ENCODE peak calls at places on chromosomes 4 and X, in eight cellular contexts. H is breast epithelium, W is HepG2, F is prostate gland, U is Panc1, V is upper lobe of left lung, L is sigmoid colon, Z is endothelial cell of umbilical vein. P is an unnamed sample. For H3K9me3, the result is how much of the 10 kb centered on the place peaks cover.

GRCh38 chr4:133130171-133130570 is 18.9 kb upstream of the PCDH10 start:
- DNase-seq in H (no peak), W (no peak), F (no peak), U (no peak), V (no peak), L (no peak), Z (peak), P (no peak)

GRCh38 chr4:78704981-78705757 is 71.0 kb upstream of the BMP2K start:
- DNase-seq in H (no peak), W (peak), F (no peak), U (no peak), V (no peak), L (no peak), Z (no peak), P (no peak)

GRCh38 chr4:6541789-6542188 is 33.2 kb upstream of the MAN2B2 start:
- DNase-seq in H (no peak), W (no peak), F (no peak), U (no peak), V (no peak), L (no peak), Z (no peak), P (no peak)

GRCh38 chr4:83074086-83074704 is 39.2 kb downstream of the COPS4 start:
- DNase-seq in H (no peak), W (peak), F (peak), U (peak), V (no peak), L (no peak), Z (peak), P (no peak)

GRCh38 chrX:128634754-128635153 is 582.6 kb upstream of the ACTRT1 start:
- DNase-seq in H (no peak), W (no peak), F (peak), U (no peak), V (no peak), L (no peak), Z (no peak), P (no peak)

GRCh38 chr4:183139058-183139740 is 40.1 kb downstream of the WWC2 start:
- DNase-seq in H (no peak), W (no peak), F (no peak), U (no peak), V (no peak), L (no peak), Z (no peak), P (no peak)

GRCh38 chr4:128287159-128287870 is at the start of gene PGRMC2:
- DNase-seq in H (peak), W (no peak), F (no peak), U (no peak), V (no peak), L (peak), Z (no peak), P (no peak)

GRCh38 chr4:110287130-110287529 is 88.7 kb upstream of the ELOVL6 start:
- DNase-seq in H (no peak), W (no peak), F (no peak), U (no peak), V (no peak), L (no peak), Z (no peak), P (no peak)

GRCh38 chrX:41167888-41168287 is 82.6 kb downstream of the USP9X start:
- DNase-seq in H (no peak), W (no peak), F (no peak), U (no peak), V (no peak), L (no peak), Z (peak), P (no peak)

GRCh38 chr4:18105023-18106011 is 83.8 kb upstream of the LCORL start:
- DNase-seq in H (no peak), W (no peak), F (no peak), U (no peak), V (no peak), L (no peak), Z (peak), P (no peak)

GRCh38 chr4:37597019-37597418 is 89.2 kb downstream of the RELL1 start:
- DNase-seq in H (no peak), W (peak), F (no peak), U (no peak), V (no peak), L (no peak), Z (no peak), P (no peak)

GRCh38 chr4:60452259-60452658 is 747.9 kb upstream of the ADGRL3 start:
- DNase-seq in H (no peak), W (no peak), F (no peak), U (no peak), V (no peak), L (no peak), Z (no peak), P (no peak)

GRCh38 chr4:37799941-37800554 is 26.4 kb upstream of the PGM2 start:
- DNase-seq in H (no peak), W (no peak), F (no peak), U (no peak), V (no peak), L (no peak), Z (no peak), P (no peak)

GRCh38 chr4:74159397-74159709 is 1.4 kb downstream of the MTHFD2L start:
- DNase-seq in H (no peak), W (no peak), F (no peak), U (no peak), V (no peak), L (no peak), Z (no peak), P (no peak)

GRCh38 chrX:47644557-47645091 is 5.7 kb downstream of the ELK1 start:
- DNase-seq in H (no peak), W (no peak), F (no peak), U (no peak), V (no peak), L (no peak), Z (no peak), P (no peak)

DNA sequence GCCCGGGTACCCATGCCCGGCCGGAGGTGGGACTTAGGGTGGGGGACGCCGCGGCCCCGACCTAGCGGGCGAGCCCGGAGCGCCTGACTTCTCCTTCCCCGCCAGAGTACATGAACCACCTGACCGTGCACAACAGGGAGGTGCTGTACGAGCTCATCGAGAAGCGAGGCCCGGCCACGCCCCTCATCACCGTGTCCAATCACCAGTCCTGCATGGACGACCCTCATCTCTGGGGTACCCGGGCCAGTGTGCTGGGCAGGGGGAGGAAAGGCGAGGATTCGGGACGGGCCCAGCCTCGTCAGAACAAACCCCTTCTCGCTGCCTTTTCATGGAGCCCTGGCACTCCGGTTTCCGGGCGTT is 622 bp downstream of the TAFAZZIN start:
- DNase-seq in H (peak), W (peak), F (peak), U (no peak), V (no peak), L (peak), Z (peak), P (peak)
- TF ChIP-seq CTCF in H (no peak), W (no peak), F (no peak), U (no peak), V (no peak), L (no peak), Z (no peak), P (no peak)

GRCh38 chr4:56445699-56446098 is 9.6 kb downstream of the PAICS start:
- DNase-seq in H (no peak), W (no peak), F (no peak), U (no peak), V (no peak), L (no peak), Z (no peak), P (no peak)
- TF ChIP-seq POLR2AphosphoS5 in H (no peak), W (no peak), F (no peak), U (no peak), V (no peak), L (no peak), Z (no peak), P (no peak)

DNA sequence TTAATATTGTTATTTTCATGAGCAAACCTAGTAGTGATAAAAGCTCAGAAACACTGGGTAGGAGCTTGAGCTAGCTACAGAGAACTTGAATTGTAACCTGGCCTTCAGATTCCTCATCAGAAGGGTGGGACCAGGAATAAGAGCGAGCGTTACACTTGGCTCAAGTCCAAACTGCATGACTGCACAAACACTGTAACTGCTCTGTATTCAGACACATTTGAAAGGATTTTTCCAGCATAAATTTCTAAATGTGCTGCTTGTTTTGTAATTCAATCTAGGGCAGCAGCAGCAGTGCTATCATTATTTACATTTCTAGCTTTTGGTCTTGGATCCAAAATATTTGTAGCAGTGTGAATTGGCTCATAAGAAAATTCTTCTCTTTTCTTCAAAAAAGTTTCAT is 133.0 kb upstream of the TMLHE start:
- DNase-seq in H (no peak), W (peak), F (no peak), U (no peak), V (no peak), L (no peak), Z (peak), P (no peak)
- H3K9me3 ChIP-seq in H (under half), W (under half), F (under half), U (under half), V (under half), L (under half), Z (under half), P (under half)

GRCh38 chr4:112343330-112343729 is 46.2 kb downstream of the ALPK1 start:
- DNase-seq in H (no peak), W (no peak), F (no peak), U (no peak), V (no peak), L (no peak), Z (no peak), P (no peak)

GRCh38 chr4:112352736-112353135 is 55.6 kb downstream of the ALPK1 start:
- DNase-seq in H (no peak), W (no peak), F (no peak), U (no peak), V (no peak), L (no peak), Z (no peak), P (no peak)

GRCh38 chr4:112348488-112349158 is 51.5 kb downstream of the ALPK1 start:
- DNase-seq in H (peak), W (peak), F (peak), U (peak), V (no peak), L (no peak), Z (peak), P (peak)
- TF ChIP-seq CTCF in H (no peak), W (peak), F (no peak), U (peak), V (no peak), L (no peak), Z (no peak), P (no peak)

GRCh38 chr4:87506974-87507701 is 22.0 kb downstream of the SPARCL1 start:
- DNase-seq in H (no peak), W (no peak), F (no peak), U (no peak), V (no peak), L (no peak), Z (no peak), P (no peak)
- TF ChIP-seq POLR2AphosphoS5 in H (no peak), W (no peak), F (no peak), U (no peak), V (no peak), L (peak), Z (no peak), P (no peak)

GRCh38 chrX:49659771-49660170 is 36.0 kb downstream of the PAGE1 start:
- DNase-seq in H (no peak), W (no peak), F (no peak), U (no peak), V (no peak), L (no peak), Z (no peak), P (no peak)

GRCh38 chrX:49661881-49662280 is 33.9 kb downstream of the PAGE1 start:
- DNase-seq in H (no peak), W (no peak), F (no peak), U (no peak), V (no peak), L (no peak), Z (no peak), P (no peak)

GRCh38 chrX:49664824-49665223 is 31.0 kb downstream of the PAGE1 start:
- DNase-seq in H (no peak), W (no peak), F (no peak), U (no peak), V (no peak), L (no peak), Z (no peak), P (no peak)
- H3K9me3 ChIP-seq in H (under half), W (under half), F (under half), U (under half), V (under half), L (under half), Z (under half), P (under half)

GRCh38 chr4:94290245-94290644 is 52.4 kb downstream of the HPGDS start:
- DNase-seq in H (no peak), W (no peak), F (no peak), U (no peak), V (no peak), L (no peak), Z (no peak), P (no peak)
- TF ChIP-seq CTCF in H (no peak), W (no peak), F (peak), U (no peak), V (no peak), L (no peak), Z (no peak), P (no peak)

GRCh38 chr4:55866290-55866907 is 13.0 kb downstream of the EXOC1 start:
- DNase-seq in H (no peak), W (no peak), F (no peak), U (no peak), V (no peak), L (no peak), Z (peak), P (no peak)
- TF ChIP-seq POLR2AphosphoS5 in H (no peak), W (no peak), F (no peak), U (no peak), V (no peak), L (peak), Z (peak), P (no peak)

DNA sequence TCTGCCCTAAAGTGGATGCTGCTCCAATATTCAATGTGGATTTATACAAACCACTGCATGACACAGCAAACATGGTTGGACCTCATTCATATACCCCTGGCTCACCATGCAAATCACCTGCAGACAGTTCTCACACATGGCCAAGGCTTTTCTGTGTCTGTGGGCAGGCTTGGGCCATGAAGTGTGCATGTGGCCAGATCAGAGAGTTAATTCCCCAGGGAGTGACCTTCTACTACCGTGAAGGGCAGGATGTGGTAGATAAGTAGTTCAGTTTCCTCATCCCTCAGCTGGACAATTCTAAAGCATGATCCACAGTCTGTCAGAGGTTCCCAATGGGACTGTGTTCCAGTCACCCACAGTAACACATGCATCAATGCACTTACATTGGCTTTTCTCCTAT is 24.6 kb upstream of the BCLAF3 start:
- DNase-seq in H (no peak), W (no peak), F (no peak), U (no peak), V (no peak), L (no peak), Z (no peak), P (no peak)
- H3K9me3 ChIP-seq in H (under half), W (under half), F (under half), U (under half), V (under half), L (under half), Z (under half), P (under half)

P was measured in spleen.